ENCODE peak calls at places on chromosomes 6 and 20, in five cellular contexts. T, N, U, G and J are unnamed samples.

GRCh38 chr6:659716-660581 is 3.0 kb upstream of the HUS1B start:
- ATAC-seq in T (no peak), N (no peak), U (no peak), G (no peak), J (no peak)

GRCh38 chr6:56364482-56365313 is 117.3 kb upstream of the COL21A1 start:
- ATAC-seq in T (peak; percentile 96), N (no peak), U (no peak), G (no peak), J (peak; percentile 78)

GRCh38 chr20:45322952-45323383 is 14.9 kb upstream of the MATN4 start:
- ATAC-seq in T (peak; percentile 8), N (no peak), U (peak; percentile 75), G (peak; percentile 61), J (peak; percentile 27)

GRCh38 chr20:8721098-8721497 is 347.8 kb upstream of the PLCB4 start:
- ATAC-seq in T (peak; percentile 88), N (no peak), U (peak; percentile 75), G (no peak), J (peak; percentile 87)

GRCh38 chr20:63940472-63941266 is 15.5 kb downstream of the UCKL1 start:
- ATAC-seq in T (no peak), N (no peak), U (no peak), G (no peak), J (no peak)

GRCh38 chr6:116529466-116529969 is 16.0 kb downstream of the TRAPPC3L start:
- ATAC-seq in T (no peak), N (no peak), U (no peak), G (no peak), J (no peak)

GRCh38 chr6:97069363-97069762 is 144.8 kb downstream of the KLHL32 start:
- ATAC-seq in T (no peak), N (no peak), U (no peak), G (no peak), J (no peak)

GRCh38 chr6:163466839-163467390 is 52.4 kb downstream of the QKI start:
- ATAC-seq in T (no peak), N (no peak), U (no peak), G (no peak), J (no peak)

GRCh38 chr6:31087494-31088089 is 24.8 kb downstream of the C6orf15 start:
- ATAC-seq in T (peak; percentile 89), N (peak; percentile 86), U (peak; percentile 93), G (peak; percentile 97), J (peak; percentile 95)

GRCh38 chr6:156395276-156395675 is 381.9 kb upstream of the ARID1B start:
- ATAC-seq in T (no peak), N (no peak), U (no peak), G (no peak), J (no peak)

GRCh38 chr20:60804918-60805631 is 447.0 kb upstream of the CDH4 start:
- ATAC-seq in T (no peak), N (no peak), U (no peak), G (no peak), J (no peak)

GRCh38 chr6:132005177-132005576 is 54.0 kb upstream of the CCN2 start:
- ATAC-seq in T (no peak), N (no peak), U (no peak), G (no peak), J (no peak)

GRCh38 chr6:169115632-169116031 is 138.0 kb downstream of the THBS2 start:
- ATAC-seq in T (peak; percentile 61), N (no peak), U (no peak), G (no peak), J (peak; percentile 70)

GRCh38 chr20:51034988-51035656 is 12.2 kb upstream of the KCNG1 start:
- ATAC-seq in T (no peak), N (no peak), U (no peak), G (no peak), J (no peak)

GRCh38 chr20:23672158-23672557 is 16.7 kb downstream of the CST4 start:
- ATAC-seq in T (no peak), N (no peak), U (peak; percentile 44), G (no peak), J (no peak)

GRCh38 chr6:150492941-150493340 is 106.7 kb upstream of the PLEKHG1 start:
- ATAC-seq in T (no peak), N (no peak), U (no peak), G (no peak), J (no peak)

GRCh38 chr6:89387516-89388222 is 24.4 kb downstream of the RRAGD start:
- ATAC-seq in T (no peak), N (no peak), U (peak; percentile 90), G (no peak), J (no peak)

GRCh38 chr6:108623995-108624394 is 63.3 kb downstream of the FOXO3 start:
- ATAC-seq in T (no peak), N (no peak), U (no peak), G (no peak), J (no peak)